ENCODE peak calls at places on chromosomes 12 and 14, in eight cellular contexts. Z is A549, D is H1, P is endothelial cell of umbilical vein, L is HepG2, H is HCT116, I is K562, Q is GM12878. A is an unnamed sample.

GRCh38 chr12:98733667-98734350 is 88.7 kb downstream of the APAF1 start:
- DNase-seq in Z (no peak), D (no peak), P (peak), L (no peak), H (no peak), I (no peak), Q (no peak), A (no peak)

GRCh38 chr12:97465012-97465345 is 2.4 kb downstream of the RMST start:
- DNase-seq in Z (no peak), D (peak), P (no peak), L (no peak), H (no peak), I (no peak), Q (no peak), A (no peak)

GRCh38 chr12:115597157-115597712 is 680.3 kb downstream of the MED13L start:
- DNase-seq in Z (no peak), D (no peak), P (no peak), L (peak), H (peak), I (peak), Q (no peak), A (peak)

GRCh38 chr12:132429932-132430643 is 59.9 kb upstream of the FBRSL1 start:
- DNase-seq in Z (peak), D (peak), P (no peak), L (no peak), H (peak), I (peak), Q (no peak), A (peak)

GRCh38 chr14:87944987-87945604 is 47.9 kb downstream of the GALC start:
- DNase-seq in Z (no peak), D (no peak), P (peak), L (peak), H (peak), I (peak), Q (no peak), A (peak)

GRCh38 chr14:80059041-80059440 is 152.3 kb downstream of the DIO2 start:
- DNase-seq in Z (no peak), D (no peak), P (no peak), L (no peak), H (no peak), I (no peak), Q (no peak), A (no peak)

GRCh38 chr12:88242161-88242925 is 100.2 kb downstream of the TMTC3 start:
- DNase-seq in Z (peak), D (no peak), P (peak), L (no peak), H (peak), I (no peak), Q (no peak), A (no peak)

GRCh38 chr12:121711925-121712461 is 559 bp upstream of the TMEM120B start:
- DNase-seq in Z (peak), D (no peak), P (no peak), L (peak), H (no peak), I (no peak), Q (no peak), A (peak)

GRCh38 chr12:56987551-56988053 is 18.7 kb downstream of the ZBTB39 start:
- DNase-seq in Z (peak), D (peak), P (peak), L (peak), H (peak), I (peak), Q (no peak), A (peak)

GRCh38 chr12:94174576-94174975 is 26.2 kb downstream of the PLXNC1 start:
- DNase-seq in Z (no peak), D (no peak), P (no peak), L (no peak), H (no peak), I (no peak), Q (no peak), A (peak)

GRCh38 chr14:36319899-36320209 is 583 bp downstream of the MBIP start:
- DNase-seq in Z (no peak), D (no peak), P (no peak), L (no peak), H (no peak), I (no peak), Q (no peak), A (no peak)

GRCh38 chr12:11710906-11711305 is 61.4 kb downstream of the ETV6 start:
- DNase-seq in Z (no peak), D (no peak), P (no peak), L (peak), H (no peak), I (no peak), Q (no peak), A (no peak)

DNA sequence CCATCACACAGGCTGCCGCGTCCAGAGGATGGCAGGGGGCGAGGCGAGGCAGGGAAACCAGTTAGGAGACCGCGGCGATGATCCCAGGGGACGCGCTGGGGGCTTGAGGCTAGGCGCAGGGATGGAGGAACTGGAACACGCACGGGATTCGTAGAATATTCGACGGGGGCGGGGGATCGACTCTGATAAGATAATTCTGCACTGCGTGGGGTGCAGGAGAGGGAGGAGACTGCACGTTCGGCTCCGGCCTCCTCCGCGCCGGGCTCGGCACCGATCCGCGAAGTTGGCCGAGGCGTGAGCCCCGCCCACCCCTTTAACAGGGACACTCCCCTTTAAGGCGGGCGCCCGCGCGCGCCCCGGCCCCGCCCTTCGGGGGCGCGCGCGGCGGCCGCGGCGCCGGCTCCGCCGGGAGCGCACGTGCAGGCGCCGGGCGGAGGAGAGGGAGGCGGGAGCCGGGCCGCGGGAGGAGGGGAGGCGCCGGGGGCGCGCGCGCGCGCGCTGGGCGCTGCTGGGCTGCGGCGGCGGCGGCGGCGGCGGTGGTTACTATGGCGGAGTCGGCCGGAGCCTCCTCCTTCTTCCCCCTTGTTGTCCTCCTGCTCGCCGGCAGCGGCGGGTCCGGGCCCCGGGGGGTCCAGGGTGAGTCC is at the start of gene ACVR1B:
- DNase-seq in Z (peak), D (peak), P (peak), L (peak), H (peak), I (peak), Q (peak), A (peak)
- TF ChIP-seq POLR2A in Z (peak), D (no peak), P (peak), L (no peak), H (no peak), I (no peak), Q (no peak), A (peak)

GRCh38 chr12:3965096-3965495 is 91.9 kb upstream of the PARP11 start:
- DNase-seq in Z (no peak), D (no peak), P (no peak), L (no peak), H (no peak), I (no peak), Q (no peak), A (no peak)

GRCh38 chr12:3964404-3964803 is 91.2 kb upstream of the PARP11 start:
- DNase-seq in Z (peak), D (peak), P (no peak), L (peak), H (peak), I (peak), Q (no peak), A (peak)

GRCh38 chr12:3961573-3961972 is 88.4 kb upstream of the PARP11 start:
- DNase-seq in Z (no peak), D (no peak), P (no peak), L (no peak), H (no peak), I (no peak), Q (no peak), A (no peak)

GRCh38 chr12:3959799-3960560 is 86.8 kb upstream of the PARP11 start:
- DNase-seq in Z (no peak), D (no peak), P (no peak), L (peak), H (no peak), I (no peak), Q (no peak), A (no peak)

DNA sequence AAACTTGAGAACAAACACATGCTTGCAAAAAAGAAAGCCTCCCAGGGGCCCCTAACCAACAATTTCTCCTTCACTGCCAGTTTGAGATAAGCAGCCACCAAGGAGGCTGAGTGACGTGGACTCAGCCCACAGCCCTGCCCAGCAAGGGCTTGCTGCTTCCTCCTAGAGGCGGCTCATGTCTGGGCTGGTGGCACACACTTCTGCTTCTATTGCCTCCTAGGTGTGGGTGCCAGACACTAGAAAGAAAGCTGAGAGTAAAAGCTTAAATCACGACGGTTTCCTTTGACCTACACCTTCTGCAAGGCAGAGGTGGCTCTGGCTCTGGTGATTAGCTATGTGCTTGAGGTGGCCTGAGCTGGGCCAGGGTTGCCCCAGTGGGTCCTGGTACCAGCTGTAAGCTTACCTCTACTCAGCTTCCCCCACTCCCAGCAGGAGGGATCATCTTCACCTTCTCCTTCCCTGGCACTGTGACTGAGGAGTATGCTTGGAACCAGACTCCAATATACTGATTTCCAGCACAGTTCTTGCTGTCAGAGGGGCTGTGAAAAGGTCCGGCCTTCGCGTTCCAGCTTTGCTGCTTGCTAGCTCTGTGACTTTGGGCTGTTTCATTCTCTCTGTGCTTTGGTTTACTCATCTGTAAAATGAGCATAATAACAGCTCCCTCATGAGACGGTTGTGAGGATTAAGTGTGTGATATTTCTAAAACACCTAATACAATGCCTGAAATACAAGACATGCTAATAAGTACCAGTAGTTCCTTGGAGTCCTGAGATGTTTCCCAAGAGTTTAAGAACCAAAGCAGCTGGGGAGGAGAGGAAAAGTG is 89.7 kb upstream of the PARP11 start:
- DNase-seq in Z (no peak), D (no peak), P (no peak), L (no peak), H (no peak), I (no peak), Q (no peak), A (peak)
- TF ChIP-seq MAX in Z (no peak), D (no peak), P (no peak), L (no peak), H (no peak), I (no peak), Q (no peak), A (no peak)

DNA sequence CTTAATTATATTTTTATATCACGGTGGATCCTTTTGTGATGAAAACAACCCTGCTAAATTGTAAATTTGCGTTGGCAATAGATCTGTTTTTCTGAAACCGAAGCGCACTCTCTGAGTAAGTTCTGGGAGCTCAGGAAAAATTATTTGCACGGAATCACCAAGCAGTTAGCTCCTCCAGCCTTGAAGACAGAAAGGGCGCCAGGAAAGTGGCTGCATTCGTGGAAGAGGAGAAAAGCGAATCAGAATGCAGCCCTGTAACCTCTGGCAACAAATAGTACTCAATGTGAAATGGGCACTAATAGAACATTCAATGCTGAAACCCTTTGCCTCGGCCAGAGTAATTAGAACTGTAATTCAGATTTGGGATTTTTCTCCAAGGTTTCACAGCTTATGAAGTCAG is 251.6 kb downstream of the EGLN3 start:
- DNase-seq in Z (no peak), D (no peak), P (no peak), L (no peak), H (no peak), I (no peak), Q (no peak), A (no peak)
- TF ChIP-seq POLR2A in Z (no peak), D (no peak), P (no peak), L (no peak), H (no peak), I (no peak), Q (no peak), A (no peak)

GRCh38 chr14:38505221-38506095 is 249.6 kb upstream of the CLEC14A start:
- DNase-seq in Z (no peak), D (no peak), P (peak), L (no peak), H (no peak), I (no peak), Q (no peak), A (no peak)
- TF ChIP-seq MAX in Z (no peak), D (no peak), P (no peak), L (no peak), H (no peak), I (no peak), Q (no peak), A (no peak)